ENCODE peak calls at places on chromosomes 16 and 17, in seven cellular contexts. C is heart right ventricle, V is MCF 10A, N is neural crest cell, B is DND-41, S is dorsolateral prefrontal cortex, T is IMR-90. M is an unnamed sample.

GRCh38 chr17:40551091-40551873 is 14.0 kb downstream of the CCR7 start:
- DNase-seq in C (peak), V (peak), N (no peak), B (peak), S (peak), T (peak), M (no peak)

GRCh38 chr16:50666658-50667496 is 14.2 kb downstream of the SNX20 start:
- DNase-seq in C (no peak), V (no peak), N (no peak), B (no peak), S (no peak), T (no peak), M (no peak)

GRCh38 chr16:29678691-29679267 is at the start of gene QPRT:
- DNase-seq in C (peak), V (no peak), N (peak), B (no peak), S (peak), T (peak), M (peak)

GRCh38 chr17:63445571-63446217 is 412 bp downstream of the CYB561 start:
- DNase-seq in C (no peak), V (peak), N (peak), B (no peak), S (no peak), T (no peak), M (no peak)

GRCh38 chr17:61594294-61594825 is 3.3 kb upstream of the NACA2 start:
- DNase-seq in C (no peak), V (peak), N (no peak), B (no peak), S (no peak), T (no peak), M (no peak)

GRCh38 chr17:82121660-82122629 is 23.9 kb upstream of the FASN start:
- DNase-seq in C (no peak), V (no peak), N (no peak), B (peak), S (no peak), T (no peak), M (no peak)

GRCh38 chr16:23316634-23317265 is 14.6 kb downstream of the SCNN1B start:
- DNase-seq in C (no peak), V (no peak), N (no peak), B (no peak), S (no peak), T (no peak), M (no peak)

GRCh38 chr16:3832669-3833068 is 47.8 kb downstream of the CREBBP start:
- DNase-seq in C (no peak), V (no peak), N (no peak), B (no peak), S (no peak), T (no peak), M (no peak)

GRCh38 chr16:2299121-2299914 is 31.4 kb upstream of the RNPS1 start:
- DNase-seq in C (no peak), V (no peak), N (no peak), B (no peak), S (no peak), T (no peak), M (no peak)

GRCh38 chr17:6772016-6772415 is 4.0 kb upstream of the FBXO39 start:
- DNase-seq in C (no peak), V (no peak), N (no peak), B (no peak), S (no peak), T (no peak), M (no peak)

GRCh38 chr17:4513113-4514032 is 14.7 kb downstream of the SPNS2 start:
- DNase-seq in C (no peak), V (peak), N (no peak), B (no peak), S (no peak), T (no peak), M (no peak)

GRCh38 chr17:38351412-38352222 is at the start of gene SOCS7:
- DNase-seq in C (peak), V (peak), N (peak), B (peak), S (peak), T (peak), M (peak)
- TF ChIP-seq CTCF in C (no peak), V (no peak), N (no peak), B (no peak), S (no peak), T (no peak), M (no peak)

GRCh38 chr17:56630202-56630601 is 36.7 kb downstream of the NOG start:
- DNase-seq in C (no peak), V (no peak), N (no peak), B (no peak), S (no peak), T (no peak), M (no peak)
- TF ChIP-seq CTCF in C (no peak), V (no peak), N (no peak), B (no peak), S (no peak), T (no peak), M (no peak)

GRCh38 chr17:48038687-48039086 is 1.1 kb upstream of the COPZ2 start:
- DNase-seq in C (no peak), V (no peak), N (no peak), B (no peak), S (no peak), T (no peak), M (no peak)

GRCh38 chr17:48031966-48032365 is 5.6 kb downstream of the COPZ2 start:
- DNase-seq in C (no peak), V (no peak), N (no peak), B (no peak), S (no peak), T (no peak), M (no peak)

GRCh38 chr17:48036693-48037035 is 933 bp downstream of the COPZ2 start:
- DNase-seq in C (no peak), V (no peak), N (no peak), B (no peak), S (no peak), T (no peak), M (no peak)

GRCh38 chr17:48037924-48038323 is 327 bp upstream of the COPZ2 start:
- DNase-seq in C (no peak), V (no peak), N (no peak), B (no peak), S (no peak), T (no peak), M (no peak)

GRCh38 chr17:48037036-48037881 is at the start of gene COPZ2:
- DNase-seq in C (peak), V (no peak), N (peak), B (no peak), S (no peak), T (peak), M (peak)
- TF ChIP-seq CTCF in C (peak), V (no peak), N (peak), B (peak), S (peak), T (peak), M (peak)

DNA sequence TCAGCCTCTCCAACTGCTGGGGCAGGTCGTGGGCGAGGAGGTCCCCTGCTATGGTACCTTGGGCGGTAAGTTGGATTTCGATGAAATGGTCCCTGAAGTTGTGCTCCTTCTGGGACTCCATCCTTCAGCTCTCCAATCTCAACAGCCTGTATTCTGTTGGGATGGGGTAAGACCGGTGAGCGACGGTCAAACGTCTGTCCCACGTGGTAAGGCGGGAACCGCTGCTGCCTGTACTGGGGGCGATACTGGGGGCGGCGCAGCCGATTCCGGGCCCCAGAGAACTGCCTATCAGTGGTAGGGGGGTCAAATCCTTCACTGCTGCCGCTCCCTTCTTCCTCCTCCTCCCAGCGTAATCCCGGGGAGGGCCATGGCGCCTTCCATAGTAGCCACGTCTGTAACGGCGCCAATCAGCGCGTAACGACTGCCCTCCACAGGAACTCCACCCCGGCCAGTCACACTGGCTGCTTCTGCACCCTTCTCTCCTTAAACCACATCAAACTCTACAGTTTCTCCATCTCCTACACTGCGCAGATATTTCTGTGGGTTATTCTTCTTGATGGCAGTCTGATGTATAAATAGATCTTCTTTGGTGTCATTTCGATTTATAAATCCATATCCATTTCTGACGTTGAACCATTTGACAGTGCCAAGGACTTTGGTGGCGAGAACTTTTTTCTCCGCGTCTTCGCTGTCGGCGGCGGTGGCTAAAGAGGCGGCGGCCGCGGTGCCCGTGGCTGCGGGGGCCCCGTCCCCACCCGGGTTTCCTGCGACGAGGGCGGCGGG is 41.1 kb downstream of the AHSP start:
- DNase-seq in C (peak), V (no peak), N (no peak), B (no peak), S (no peak), T (no peak), M (no peak)
- TF ChIP-seq CTCF in C (no peak), V (no peak), N (no peak), B (no peak), S (no peak), T (no peak), M (no peak)

DNA sequence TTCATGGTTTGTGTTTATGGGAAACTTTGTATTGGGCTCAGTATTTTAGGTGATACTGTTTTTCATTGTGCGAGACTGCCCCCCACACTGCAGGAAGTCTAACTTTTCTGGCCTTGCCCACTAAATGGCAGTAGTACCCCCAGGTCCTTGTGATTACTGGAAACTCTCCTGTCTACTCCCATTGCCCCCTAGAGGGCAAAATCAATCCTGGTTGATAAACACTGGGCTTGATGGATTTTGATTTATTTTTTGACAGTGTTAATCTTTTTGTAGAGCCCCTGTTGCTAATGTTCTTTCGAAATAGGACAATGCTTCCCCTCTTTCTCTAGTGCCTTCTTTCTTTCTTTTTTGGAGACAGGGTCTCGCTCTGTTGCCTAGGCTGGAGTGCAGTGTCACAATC is 15.5 kb downstream of the METTL9 start:
- DNase-seq in C (no peak), V (no peak), N (no peak), B (no peak), S (no peak), T (no peak), M (no peak)
- TF ChIP-seq CTCF in C (no peak), V (no peak), N (no peak), B (peak), S (no peak), T (no peak), M (peak)

GRCh38 chr16:69105501-69106361 is at the start of gene HAS3:
- DNase-seq in C (peak), V (peak), N (peak), B (peak), S (no peak), T (peak), M (peak)
- TF ChIP-seq CTCF in C (peak), V (peak), N (peak), B (peak), S (no peak), T (peak), M (peak)

DNA sequence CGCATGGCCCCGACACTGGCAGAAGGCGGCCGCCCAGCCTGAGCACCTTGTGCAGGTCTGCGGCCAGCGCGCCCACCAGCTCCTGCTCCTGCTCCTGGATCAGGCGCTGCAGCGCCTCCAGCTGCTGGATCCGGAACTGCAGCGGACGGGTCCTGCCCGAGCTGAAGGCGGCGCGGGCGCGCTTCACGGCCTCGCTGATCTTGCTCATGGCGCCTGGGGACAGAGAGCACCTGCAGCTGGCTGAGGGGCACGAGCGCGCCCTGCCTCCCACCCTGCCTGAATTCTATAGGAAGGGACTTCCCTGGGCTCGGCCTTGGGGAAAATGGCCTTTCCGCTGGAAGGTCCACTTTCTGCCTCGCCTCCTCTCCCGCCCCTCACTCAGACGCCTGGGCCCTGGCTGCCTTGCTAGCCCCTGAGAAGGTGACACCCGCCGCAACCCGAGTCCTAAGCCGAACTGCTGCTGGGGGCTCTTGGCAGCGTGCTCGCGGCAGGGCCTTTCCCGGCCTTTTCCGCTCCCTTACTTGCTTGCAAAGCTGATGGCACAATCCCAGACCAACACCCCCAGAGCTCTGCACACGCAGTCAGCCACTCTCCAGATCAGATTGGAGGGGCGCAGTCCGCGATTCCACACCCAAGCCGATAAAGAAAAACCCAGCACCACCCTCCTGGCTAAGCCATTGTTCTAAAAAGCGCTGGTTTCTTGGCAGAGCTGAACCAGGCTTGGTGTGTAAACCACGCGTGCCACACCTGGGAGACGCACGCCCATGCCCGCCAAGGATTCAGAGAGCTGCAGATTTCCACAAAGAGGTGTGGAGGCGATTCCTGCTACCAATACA is 3.0 kb downstream of the ALDH3A1 start:
- DNase-seq in C (peak), V (peak), N (peak), B (no peak), S (peak), T (peak), M (peak)
- TF ChIP-seq CTCF in C (peak), V (peak), N (peak), B (peak), S (peak), T (peak), M (peak)

M was measured in progenitor cell of endocrine pancreas.